ENCODE peak calls at places on chromosomes 12 and 14, in five cellular contexts. Y is Kasumi-1; T is T-helper 2 cell; E is stimulated activated CD4-positive, alpha-beta T cell treated with anti-CD3 and anti-CD28 coated beads, Interleukin-2, amount 100 ng/mL, for 48 hours; P is RPMI7951. S is an unnamed sample.
A peak's percentile ranks its signal among the peaks of the same experiment; 100 is the strongest.

GRCh38 chr12:113875681-113876080 is 90.4 kb downstream of the RBM19 start:
- DNase-seq in Y (peak; percentile 9), T (no peak), E (no peak), P (no peak), S (peak; percentile 58)

GRCh38 chr12:46269429-46270241 is 792 bp upstream of the SLC38A1 start:
- DNase-seq in Y (peak; percentile 4), T (peak; percentile 65), E (peak; percentile 61), P (no peak), S (no peak)

GRCh38 chr14:83566567-83566966 is 1963.4 kb upstream of the FLRT2 start:
- DNase-seq in Y (no peak), T (no peak), E (no peak), P (no peak), S (no peak)

GRCh38 chr14:22980672-22981089 is 1.7 kb downstream of the AJUBA start:
- DNase-seq in Y (no peak), T (no peak), E (peak; percentile 7), P (peak; percentile 65), S (peak; percentile 28)

GRCh38 chr14:37824936-37825698 is 229.7 kb downstream of the TTC6 start:
- DNase-seq in Y (no peak), T (no peak), E (no peak), P (peak; percentile 0), S (no peak)

GRCh38 chr14:38205414-38205813 is 2.3 kb upstream of the SSTR1 start:
- DNase-seq in Y (no peak), T (no peak), E (no peak), P (no peak), S (no peak)

GRCh38 chr12:3129301-3130052 is 52.3 kb downstream of the TSPAN9 start:
- DNase-seq in Y (peak; percentile 4), T (no peak), E (no peak), P (peak; percentile 94), S (peak; percentile 56)

GRCh38 chr14:24176599-24176998 is 4.7 kb downstream of the REC8 start:
- DNase-seq in Y (no peak), T (no peak), E (no peak), P (no peak), S (no peak)

GRCh38 chr14:53956427-53957201 is at the start of gene BMP4:
- DNase-seq in Y (peak; percentile 63), T (no peak), E (no peak), P (no peak), S (no peak)

GRCh38 chr14:61368061-61368710 is 46.8 kb downstream of the PRKCH start:
- DNase-seq in Y (no peak), T (no peak), E (no peak), P (no peak), S (no peak)

GRCh38 chr14:57736391-57736790 is 129.5 kb downstream of the SLC35F4 start:
- DNase-seq in Y (no peak), T (no peak), E (no peak), P (no peak), S (no peak)

GRCh38 chr12:70367268-70368141 is 1.4 kb downstream of the KCNMB4 start:
- DNase-seq in Y (no peak), T (no peak), E (no peak), P (no peak), S (no peak)

S was measured in A172.